ENCODE peak calls at places on chromosomes 6 and 20, in five cellular contexts. Y is iPS DF 19.7; U is activated naive CD8-positive, alpha-beta T cell treated with anti-CD3 and anti-CD28 coated beads for 36 hours; E is AML-193; S is astrocyte of the spinal cord. J is an unnamed sample.

GRCh38 chr6:138504764-138505689 is 5.7 kb upstream of the NHSL1 start:
- DNase-seq in Y (no peak), U (no peak), E (no peak), S (no peak), J (no peak)

GRCh38 chr6:89819336-89820130 is at the start of gene MDN1:
- DNase-seq in Y (peak), U (peak), E (peak), S (peak), J (peak)

GRCh38 chr6:148793721-148794120 is 46.9 kb downstream of the UST start:
- DNase-seq in Y (no peak), U (no peak), E (no peak), S (peak), J (no peak)

GRCh38 chr6:110307368-110307767 is 50.8 kb downstream of the METTL24 start:
- DNase-seq in Y (no peak), U (no peak), E (peak), S (no peak), J (no peak)

GRCh38 chr20:13141541-13141940 is 79.5 kb upstream of the ISM1 start:
- DNase-seq in Y (no peak), U (no peak), E (no peak), S (peak), J (no peak)

GRCh38 chr6:137218473-137218916 is 690 bp downstream of the IFNGR1 start:
- DNase-seq in Y (no peak), U (peak), E (peak), S (peak), J (peak)

GRCh38 chr20:62770916-62771315 is 25.4 kb upstream of the MRGBP start:
- DNase-seq in Y (no peak), U (no peak), E (no peak), S (no peak), J (no peak)

GRCh38 chr6:31663961-31664789 is 622 bp downstream of the GPANK1 start:
- DNase-seq in Y (no peak), U (no peak), E (no peak), S (peak), J (no peak)

GRCh38 chr6:28220164-28221133 is 4.6 kb upstream of the ZSCAN9 start:
- DNase-seq in Y (no peak), U (no peak), E (peak), S (no peak), J (no peak)

GRCh38 chr6:148166339-148166949 is 176.2 kb upstream of the SASH1 start:
- DNase-seq in Y (no peak), U (no peak), E (peak), S (peak), J (no peak)

GRCh38 chr6:47360388-47360787 is 50.7 kb upstream of the TNFRSF21 start:
- DNase-seq in Y (no peak), U (no peak), E (no peak), S (no peak), J (no peak)

J was measured in esophagus muscularis mucosa.